ENCODE peak calls at places on chromosomes 1 and 21, in five cellular contexts. Z is hepatocyte; O is NCI-H2029 treated with DMSO at 0.1 percent for 48 hours; N is substantia nigra; Q is activated T-helper 1 cell treated with anti-CD3 and anti-CD28 coated beads, Interleukin-12 subunit alpha, Interleukin-12 subunit beta, Interleukin-2, Interleukin-4 antibody, amounts not matched to agents 30 ng/mL and 10 ng/mL and 1 ng/mL, durations not matched to agents 14 hours and 24 hours and 36 hours. M is an unnamed sample.
A peak's percentile ranks its signal among the peaks of the same experiment; 100 is the strongest.

GRCh38 chr1:245829194-245829593 is 674.4 kb downstream of the KIF26B start:
- DNase-seq in Z (no peak), O (no peak), N (no peak), Q (no peak), M (no peak)

GRCh38 chr1:237146247-237146646 is 104.3 kb downstream of the RYR2 start:
- DNase-seq in Z (peak; percentile 29), O (no peak), N (no peak), Q (no peak), M (no peak)

GRCh38 chr21:40830836-40831235 is 16.1 kb downstream of the DSCAM start:
- DNase-seq in Z (no peak), O (no peak), N (no peak), Q (no peak), M (no peak)

GRCh38 chr1:21244986-21245687 is 45.1 kb downstream of the ECE1 start:
- DNase-seq in Z (no peak), O (no peak), N (no peak), Q (no peak), M (no peak)

GRCh38 chr1:28412731-28413130 is 43.2 kb downstream of the PHACTR4 start:
- DNase-seq in Z (no peak), O (no peak), N (no peak), Q (no peak), M (no peak)

GRCh38 chr1:22774483-22775182 is 64.0 kb downstream of the EPHB2 start:
- DNase-seq in Z (no peak), O (no peak), N (no peak), Q (no peak), M (no peak)

GRCh38 chr1:164843743-164844500 is 284.9 kb downstream of the PBX1 start:
- DNase-seq in Z (no peak), O (no peak), N (no peak), Q (no peak), M (no peak)

GRCh38 chr1:24300971-24301370 is 18.2 kb upstream of the GRHL3 start:
- DNase-seq in Z (no peak), O (no peak), N (no peak), Q (no peak), M (no peak)

GRCh38 chr1:21524220-21524619 is 15.0 kb downstream of the ALPL start:
- DNase-seq in Z (no peak), O (no peak), N (no peak), Q (no peak), M (no peak)

GRCh38 chr1:16315437-16315836 is 36.8 kb downstream of the FBXO42 start:
- DNase-seq in Z (no peak), O (no peak), N (no peak), Q (no peak), M (no peak)

GRCh38 chr1:64161347-64162080 is 41.9 kb upstream of the UBE2U start:
- DNase-seq in Z (no peak), O (no peak), N (no peak), Q (no peak), M (peak; percentile 71)

GRCh38 chr1:95183952-95184351 is 50.1 kb upstream of the RWDD3 start:
- DNase-seq in Z (no peak), O (no peak), N (no peak), Q (no peak), M (no peak)

GRCh38 chr1:20932437-20932977 is 145.4 kb upstream of the HP1BP3 start:
- DNase-seq in Z (no peak), O (no peak), N (no peak), Q (no peak), M (no peak)

GRCh38 chr1:167695150-167695549 is 26.6 kb upstream of the MPZL1 start:
- DNase-seq in Z (no peak), O (no peak), N (no peak), Q (no peak), M (no peak)

GRCh38 chr1:90726716-90727480 is 9.8 kb upstream of the BARHL2 start:
- DNase-seq in Z (no peak), O (no peak), N (no peak), Q (no peak), M (no peak)

GRCh38 chr1:110188116-110188618 is 21.9 kb upstream of the KCNC4 start:
- DNase-seq in Z (no peak), O (no peak), N (no peak), Q (no peak), M (no peak)

GRCh38 chr1:25476186-25477097 is 45.7 kb downstream of the MACO1 start:
- DNase-seq in Z (no peak), O (no peak), N (no peak), Q (no peak), M (no peak)

GRCh38 chr1:227940791-227941241 is 6.9 kb downstream of the WNT9A start:
- DNase-seq in Z (no peak), O (no peak), N (no peak), Q (no peak), M (no peak)

GRCh38 chr1:173195596-173196088 is 11.5 kb downstream of the TNFSF4 start:
- DNase-seq in Z (no peak), O (no peak), N (no peak), Q (no peak), M (no peak)

GRCh38 chr1:6448749-6449631 is 17.0 kb downstream of the TNFRSF25 start:
- DNase-seq in Z (peak; percentile 73), O (no peak), N (no peak), Q (no peak), M (no peak)

GRCh38 chr21:17660862-17661261 is 48.2 kb upstream of the BTG3 start:
- DNase-seq in Z (no peak), O (no peak), N (no peak), Q (no peak), M (no peak)

GRCh38 chr1:59552001-59552400 is 255.1 kb downstream of the FGGY start:
- DNase-seq in Z (no peak), O (no peak), N (no peak), Q (no peak), M (no peak)

GRCh38 chr1:226064168-226064815 is 1.8 kb downstream of the H3-3A start:
- DNase-seq in Z (no peak), O (peak; percentile 37), N (no peak), Q (peak; percentile 11), M (no peak)

GRCh38 chr1:248730507-248731335 is 24.8 kb downstream of the LYPD8 start:
- DNase-seq in Z (no peak), O (no peak), N (no peak), Q (no peak), M (no peak)

GRCh38 chr1:204480515-204480914 is 14.1 kb downstream of the PIK3C2B start:
- DNase-seq in Z (no peak), O (no peak), N (no peak), Q (no peak), M (no peak)

GRCh38 chr1:34681481-34682451 is 73.1 kb upstream of the GJB5 start:
- DNase-seq in Z (peak; percentile 74), O (peak; percentile 41), N (no peak), Q (peak; percentile 9), M (peak; percentile 7)

GRCh38 chr21:41692216-41692615 is 74.6 kb downstream of the RIPK4 start:
- DNase-seq in Z (peak; percentile 3), O (no peak), N (no peak), Q (no peak), M (no peak)

GRCh38 chr1:155974208-155975165 is 3.9 kb downstream of the ARHGEF2 start:
- DNase-seq in Z (no peak), O (peak; percentile 68), N (peak; percentile 73), Q (no peak), M (no peak)

GRCh38 chr1:12565094-12565965 is 52.7 kb downstream of the DHRS3 start:
- DNase-seq in Z (no peak), O (no peak), N (no peak), Q (no peak), M (no peak)

GRCh38 chr1:114112775-114113174 is 40.9 kb downstream of the SYT6 start:
- DNase-seq in Z (no peak), O (no peak), N (no peak), Q (no peak), M (no peak)

GRCh38 chr1:232667094-232667780 is 37.3 kb upstream of the SIPA1L2 start:
- DNase-seq in Z (no peak), O (no peak), N (no peak), Q (no peak), M (no peak)

GRCh38 chr1:221040074-221040473 is 160.8 kb downstream of the HLX start:
- DNase-seq in Z (no peak), O (no peak), N (no peak), Q (no peak), M (no peak)

GRCh38 chr1:94790670-94791069 is 29.5 kb upstream of the SLC44A3 start:
- DNase-seq in Z (no peak), O (no peak), N (no peak), Q (no peak), M (no peak)

GRCh38 chr21:29499734-29500343 is 201.1 kb downstream of the BACH1 start:
- DNase-seq in Z (no peak), O (no peak), N (peak; percentile 9), Q (no peak), M (no peak)

GRCh38 chr1:4083171-4084052 is 183.3 kb upstream of the C1orf174 start:
- DNase-seq in Z (no peak), O (no peak), N (no peak), Q (no peak), M (no peak)

M was measured in AG09319.